ENCODE peak calls at places on chromosomes 11 and 22, in nine cellular contexts. One of them, this sample, is unnamed.

GRCh38 chr22:37163618-37164534 is 14.2 kb upstream of the IL2RB start:
- DNase-seq in progenitor cell of endocrine pancreas: no peak
- DNase-seq in ELF-1: no peak
- DNase-seq in cardiac muscle cell: no peak
- DNase-seq in HT1080: peak; percentile 15
- DNase-seq in substantia nigra: no peak
- DNase-seq in stimulated activated CD8-positive, alpha-beta memory T cell treated with anti-CD3 and anti-CD28 coated beads, Interleukin-7, amount 100 ng/mL, for 24 hours: no peak
- DNase-seq in NCI-H2081: no peak
- DNase-seq in choroid plexus epithelial cell: no peak
- DNase-seq in this sample: no peak

GRCh38 chr11:129935723-129936122 is 40.3 kb upstream of the NFRKB start:
- DNase-seq in ELF-1: peak; percentile 12
- DNase-seq in NCI-H2081: no peak
- DNase-seq in stimulated activated CD8-positive, alpha-beta memory T cell treated with anti-CD3 and anti-CD28 coated beads, Interleukin-7, amount 100 ng/mL, for 24 hours: no peak
- DNase-seq in HT1080: no peak
- DNase-seq in cardiac muscle cell: no peak
- DNase-seq in choroid plexus epithelial cell: no peak
- DNase-seq in progenitor cell of endocrine pancreas: no peak
- DNase-seq in substantia nigra: no peak
- DNase-seq in this sample: no peak

GRCh38 chr11:35662061-35662648 is 420 bp upstream of the TRIM44 start:
- DNase-seq in choroid plexus epithelial cell: peak; percentile 11
- DNase-seq in substantia nigra: no peak
- DNase-seq in progenitor cell of endocrine pancreas: no peak
- DNase-seq in NCI-H2081: no peak
- DNase-seq in stimulated activated CD8-positive, alpha-beta memory T cell treated with anti-CD3 and anti-CD28 coated beads, Interleukin-7, amount 100 ng/mL, for 24 hours: no peak
- DNase-seq in HT1080: no peak
- DNase-seq in ELF-1: no peak
- DNase-seq in cardiac muscle cell: no peak
- DNase-seq in this sample: no peak

GRCh38 chr11:15779518-15779917 is 576.8 kb downstream of the SOX6 start:
- DNase-seq in NCI-H2081: no peak
- DNase-seq in choroid plexus epithelial cell: no peak
- DNase-seq in progenitor cell of endocrine pancreas: no peak
- DNase-seq in ELF-1: no peak
- DNase-seq in stimulated activated CD8-positive, alpha-beta memory T cell treated with anti-CD3 and anti-CD28 coated beads, Interleukin-7, amount 100 ng/mL, for 24 hours: no peak
- DNase-seq in HT1080: no peak
- DNase-seq in cardiac muscle cell: no peak
- DNase-seq in substantia nigra: no peak
- DNase-seq in this sample: no peak

GRCh38 chr22:45972091-45972867 is 4.7 kb downstream of the WNT7B start:
- DNase-seq in NCI-H2081: no peak
- DNase-seq in stimulated activated CD8-positive, alpha-beta memory T cell treated with anti-CD3 and anti-CD28 coated beads, Interleukin-7, amount 100 ng/mL, for 24 hours: no peak
- DNase-seq in choroid plexus epithelial cell: no peak
- DNase-seq in ELF-1: no peak
- DNase-seq in substantia nigra: no peak
- DNase-seq in HT1080: no peak
- DNase-seq in progenitor cell of endocrine pancreas: no peak
- DNase-seq in cardiac muscle cell: no peak
- DNase-seq in this sample: no peak

GRCh38 chr11:86176165-86176884 is 68.2 kb upstream of the EED start:
- DNase-seq in progenitor cell of endocrine pancreas: no peak
- DNase-seq in NCI-H2081: no peak
- DNase-seq in substantia nigra: no peak
- DNase-seq in HT1080: no peak
- DNase-seq in ELF-1: no peak
- DNase-seq in stimulated activated CD8-positive, alpha-beta memory T cell treated with anti-CD3 and anti-CD28 coated beads, Interleukin-7, amount 100 ng/mL, for 24 hours: no peak
- DNase-seq in cardiac muscle cell: peak; percentile 43
- DNase-seq in choroid plexus epithelial cell: peak; percentile 54
- DNase-seq in this sample: no peak

GRCh38 chr11:44931466-44931865 is 19.2 kb downstream of the TP53I11 start:
- DNase-seq in stimulated activated CD8-positive, alpha-beta memory T cell treated with anti-CD3 and anti-CD28 coated beads, Interleukin-7, amount 100 ng/mL, for 24 hours: no peak
- DNase-seq in cardiac muscle cell: no peak
- DNase-seq in HT1080: no peak
- DNase-seq in NCI-H2081: no peak
- DNase-seq in ELF-1: peak; percentile 70
- DNase-seq in choroid plexus epithelial cell: no peak
- DNase-seq in progenitor cell of endocrine pancreas: no peak
- DNase-seq in substantia nigra: no peak
- DNase-seq in this sample: no peak

GRCh38 chr11:65452806-65453490 is 30.4 kb downstream of the NEAT1 start:
- DNase-seq in stimulated activated CD8-positive, alpha-beta memory T cell treated with anti-CD3 and anti-CD28 coated beads, Interleukin-7, amount 100 ng/mL, for 24 hours: no peak
- DNase-seq in progenitor cell of endocrine pancreas: no peak
- DNase-seq in ELF-1: no peak
- DNase-seq in cardiac muscle cell: peak; percentile 74
- DNase-seq in substantia nigra: no peak
- DNase-seq in choroid plexus epithelial cell: peak; percentile 68
- DNase-seq in NCI-H2081: no peak
- DNase-seq in HT1080: peak; percentile 79
- DNase-seq in this sample: no peak

GRCh38 chr11:1778141-1778911 is 14.6 kb upstream of the CTSD start:
- DNase-seq in choroid plexus epithelial cell: no peak
- DNase-seq in cardiac muscle cell: no peak
- DNase-seq in ELF-1: no peak
- DNase-seq in stimulated activated CD8-positive, alpha-beta memory T cell treated with anti-CD3 and anti-CD28 coated beads, Interleukin-7, amount 100 ng/mL, for 24 hours: no peak
- DNase-seq in progenitor cell of endocrine pancreas: no peak
- DNase-seq in NCI-H2081: no peak
- DNase-seq in substantia nigra: no peak
- DNase-seq in HT1080: peak; percentile 30
- DNase-seq in this sample: no peak

GRCh38 chr11:68843703-68844312 is 2.1 kb upstream of the CPT1A start:
- DNase-seq in stimulated activated CD8-positive, alpha-beta memory T cell treated with anti-CD3 and anti-CD28 coated beads, Interleukin-7, amount 100 ng/mL, for 24 hours: no peak
- DNase-seq in HT1080: no peak
- DNase-seq in cardiac muscle cell: peak; percentile 62
- DNase-seq in ELF-1: peak; percentile 71
- DNase-seq in substantia nigra: peak; percentile 28
- DNase-seq in progenitor cell of endocrine pancreas: peak; percentile 70
- DNase-seq in choroid plexus epithelial cell: no peak
- DNase-seq in NCI-H2081: peak; percentile 46
- DNase-seq in this sample: peak; percentile 61

GRCh38 chr11:31817054-31817620 is 6.0 kb upstream of the PAX6 start:
- DNase-seq in cardiac muscle cell: no peak
- DNase-seq in ELF-1: peak; percentile 49
- DNase-seq in stimulated activated CD8-positive, alpha-beta memory T cell treated with anti-CD3 and anti-CD28 coated beads, Interleukin-7, amount 100 ng/mL, for 24 hours: no peak
- DNase-seq in NCI-H2081: no peak
- DNase-seq in choroid plexus epithelial cell: no peak
- DNase-seq in HT1080: no peak
- DNase-seq in substantia nigra: no peak
- DNase-seq in progenitor cell of endocrine pancreas: no peak
- DNase-seq in this sample: no peak

GRCh38 chr22:40289991-40290459 is 56.3 kb upstream of the ADSL start:
- DNase-seq in substantia nigra: no peak
- DNase-seq in HT1080: peak; percentile 67
- DNase-seq in choroid plexus epithelial cell: peak; percentile 17
- DNase-seq in NCI-H2081: no peak
- DNase-seq in ELF-1: no peak
- DNase-seq in stimulated activated CD8-positive, alpha-beta memory T cell treated with anti-CD3 and anti-CD28 coated beads, Interleukin-7, amount 100 ng/mL, for 24 hours: peak; percentile 37
- DNase-seq in progenitor cell of endocrine pancreas: no peak
- DNase-seq in cardiac muscle cell: no peak
- DNase-seq in this sample: no peak

GRCh38 chr22:46287873-46288751 is 8.6 kb upstream of the GTSE1 start:
- DNase-seq in HT1080: peak; percentile 52
- DNase-seq in progenitor cell of endocrine pancreas: no peak
- DNase-seq in choroid plexus epithelial cell: no peak
- DNase-seq in cardiac muscle cell: no peak
- DNase-seq in ELF-1: no peak
- DNase-seq in substantia nigra: no peak
- DNase-seq in NCI-H2081: no peak
- DNase-seq in stimulated activated CD8-positive, alpha-beta memory T cell treated with anti-CD3 and anti-CD28 coated beads, Interleukin-7, amount 100 ng/mL, for 24 hours: no peak
- DNase-seq in this sample: no peak

GRCh38 chr11:116697011-116697410 is 75.8 kb downstream of the BUD13 start:
- DNase-seq in progenitor cell of endocrine pancreas: no peak
- DNase-seq in substantia nigra: no peak
- DNase-seq in choroid plexus epithelial cell: no peak
- DNase-seq in stimulated activated CD8-positive, alpha-beta memory T cell treated with anti-CD3 and anti-CD28 coated beads, Interleukin-7, amount 100 ng/mL, for 24 hours: no peak
- DNase-seq in HT1080: no peak
- DNase-seq in ELF-1: no peak
- DNase-seq in NCI-H2081: no peak
- DNase-seq in cardiac muscle cell: no peak
- DNase-seq in this sample: no peak

GRCh38 chr22:30866811-30867271 is 101.7 kb downstream of the MORC2 start:
- DNase-seq in ELF-1: no peak
- DNase-seq in choroid plexus epithelial cell: no peak
- DNase-seq in progenitor cell of endocrine pancreas: no peak
- DNase-seq in NCI-H2081: no peak
- DNase-seq in substantia nigra: no peak
- DNase-seq in cardiac muscle cell: no peak
- DNase-seq in stimulated activated CD8-positive, alpha-beta memory T cell treated with anti-CD3 and anti-CD28 coated beads, Interleukin-7, amount 100 ng/mL, for 24 hours: no peak
- DNase-seq in HT1080: no peak
- DNase-seq in this sample: no peak

GRCh38 chr11:134841972-134842371 is 429.9 kb upstream of the B3GAT1 start:
- DNase-seq in ELF-1: no peak
- DNase-seq in substantia nigra: no peak
- DNase-seq in cardiac muscle cell: no peak
- DNase-seq in HT1080: no peak
- DNase-seq in progenitor cell of endocrine pancreas: no peak
- DNase-seq in choroid plexus epithelial cell: no peak
- DNase-seq in NCI-H2081: no peak
- DNase-seq in stimulated activated CD8-positive, alpha-beta memory T cell treated with anti-CD3 and anti-CD28 coated beads, Interleukin-7, amount 100 ng/mL, for 24 hours: no peak
- DNase-seq in this sample: no peak

GRCh38 chr11:75275581-75275980 is 35.0 kb downstream of the TPBGL start:
- DNase-seq in progenitor cell of endocrine pancreas: no peak
- DNase-seq in choroid plexus epithelial cell: no peak
- DNase-seq in substantia nigra: peak; percentile 48
- DNase-seq in stimulated activated CD8-positive, alpha-beta memory T cell treated with anti-CD3 and anti-CD28 coated beads, Interleukin-7, amount 100 ng/mL, for 24 hours: peak; percentile 33
- DNase-seq in HT1080: no peak
- DNase-seq in NCI-H2081: no peak
- DNase-seq in cardiac muscle cell: no peak
- DNase-seq in ELF-1: no peak
- DNase-seq in this sample: no peak

GRCh38 chr11:92224394-92225205 is at the start of gene FAT3:
- DNase-seq in cardiac muscle cell: peak; percentile 66
- DNase-seq in NCI-H2081: peak; percentile 54
- DNase-seq in stimulated activated CD8-positive, alpha-beta memory T cell treated with anti-CD3 and anti-CD28 coated beads, Interleukin-7, amount 100 ng/mL, for 24 hours: no peak
- DNase-seq in progenitor cell of endocrine pancreas: peak; percentile 53
- DNase-seq in ELF-1: peak; percentile 82
- DNase-seq in substantia nigra: peak; percentile 50
- DNase-seq in HT1080: peak; percentile 40
- DNase-seq in choroid plexus epithelial cell: peak; percentile 43
- DNase-seq in this sample: no peak

GRCh38 chr22:45493286-45493771 is 9.4 kb upstream of the FBLN1 start:
- DNase-seq in NCI-H2081: no peak
- DNase-seq in substantia nigra: no peak
- DNase-seq in progenitor cell of endocrine pancreas: no peak
- DNase-seq in HT1080: no peak
- DNase-seq in choroid plexus epithelial cell: peak; percentile 41
- DNase-seq in ELF-1: no peak
- DNase-seq in cardiac muscle cell: peak; percentile 78
- DNase-seq in stimulated activated CD8-positive, alpha-beta memory T cell treated with anti-CD3 and anti-CD28 coated beads, Interleukin-7, amount 100 ng/mL, for 24 hours: no peak
- DNase-seq in this sample: no peak

GRCh38 chr11:78642979-78643675 is 68.5 kb upstream of the NARS2 start:
- DNase-seq in substantia nigra: no peak
- DNase-seq in cardiac muscle cell: no peak
- DNase-seq in progenitor cell of endocrine pancreas: no peak
- DNase-seq in HT1080: no peak
- DNase-seq in choroid plexus epithelial cell: no peak
- DNase-seq in stimulated activated CD8-positive, alpha-beta memory T cell treated with anti-CD3 and anti-CD28 coated beads, Interleukin-7, amount 100 ng/mL, for 24 hours: no peak
- DNase-seq in ELF-1: no peak
- DNase-seq in NCI-H2081: no peak
- DNase-seq in this sample: no peak

GRCh38 chr11:95877288-95877687 is 46.6 kb downstream of the MTMR2 start:
- DNase-seq in NCI-H2081: no peak
- DNase-seq in stimulated activated CD8-positive, alpha-beta memory T cell treated with anti-CD3 and anti-CD28 coated beads, Interleukin-7, amount 100 ng/mL, for 24 hours: no peak
- DNase-seq in cardiac muscle cell: peak; percentile 97
- DNase-seq in choroid plexus epithelial cell: peak; percentile 99
- DNase-seq in substantia nigra: no peak
- DNase-seq in progenitor cell of endocrine pancreas: no peak
- DNase-seq in ELF-1: no peak
- DNase-seq in HT1080: peak; percentile 96
- DNase-seq in this sample: no peak

GRCh38 chr11:2209370-2209801 is 37.8 kb upstream of the TH start:
- DNase-seq in stimulated activated CD8-positive, alpha-beta memory T cell treated with anti-CD3 and anti-CD28 coated beads, Interleukin-7, amount 100 ng/mL, for 24 hours: no peak
- DNase-seq in ELF-1: no peak
- DNase-seq in NCI-H2081: no peak
- DNase-seq in HT1080: no peak
- DNase-seq in progenitor cell of endocrine pancreas: peak; percentile 9
- DNase-seq in cardiac muscle cell: no peak
- DNase-seq in choroid plexus epithelial cell: no peak
- DNase-seq in substantia nigra: no peak
- DNase-seq in this sample: no peak

GRCh38 chr22:47472636-47473035 is 710.2 kb downstream of the TBC1D22A start:
- DNase-seq in cardiac muscle cell: no peak
- DNase-seq in NCI-H2081: no peak
- DNase-seq in ELF-1: no peak
- DNase-seq in choroid plexus epithelial cell: no peak
- DNase-seq in substantia nigra: no peak
- DNase-seq in HT1080: no peak
- DNase-seq in stimulated activated CD8-positive, alpha-beta memory T cell treated with anti-CD3 and anti-CD28 coated beads, Interleukin-7, amount 100 ng/mL, for 24 hours: no peak
- DNase-seq in progenitor cell of endocrine pancreas: no peak
- DNase-seq in this sample: no peak

GRCh38 chr22:48948575-48949170 is 879.0 kb downstream of the BRD1 start:
- DNase-seq in progenitor cell of endocrine pancreas: no peak
- DNase-seq in NCI-H2081: no peak
- DNase-seq in stimulated activated CD8-positive, alpha-beta memory T cell treated with anti-CD3 and anti-CD28 coated beads, Interleukin-7, amount 100 ng/mL, for 24 hours: no peak
- DNase-seq in substantia nigra: no peak
- DNase-seq in ELF-1: no peak
- DNase-seq in cardiac muscle cell: no peak
- DNase-seq in HT1080: no peak
- DNase-seq in choroid plexus epithelial cell: no peak
- DNase-seq in this sample: no peak

GRCh38 chr11:134047586-134047999 is 21.3 kb upstream of the JAM3 start:
- DNase-seq in ELF-1: peak; percentile 19
- DNase-seq in cardiac muscle cell: peak; percentile 91
- DNase-seq in progenitor cell of endocrine pancreas: no peak
- DNase-seq in substantia nigra: no peak
- DNase-seq in stimulated activated CD8-positive, alpha-beta memory T cell treated with anti-CD3 and anti-CD28 coated beads, Interleukin-7, amount 100 ng/mL, for 24 hours: no peak
- DNase-seq in HT1080: peak; percentile 78
- DNase-seq in NCI-H2081: no peak
- DNase-seq in choroid plexus epithelial cell: peak; percentile 37
- DNase-seq in this sample: no peak

This sample was measured in NCI-H460.